ENCODE peak calls at places on chromosome 9, in nine cellular contexts. E is neural progenitor cell, N is IMR-90, R is ovary, J is PC-3, M is foreskin keratinocyte, F is cardiac muscle cell, V is dorsolateral prefrontal cortex, Y is fibroblast of lung. L is an unnamed sample.

GRCh38 chr9:133714606-133715294 is 23.4 kb downstream of the SARDH start:
- DNase-seq in E (no peak), R (peak), M (no peak), J (peak), N (peak), F (peak), Y (peak), V (no peak), L (no peak)

GRCh38 chr9:85298434-85298833 is 443.3 kb downstream of the AGTPBP1 start:
- DNase-seq in R (no peak), V (no peak), Y (no peak), M (no peak), J (no peak), N (no peak), E (no peak), F (no peak), L (no peak)

GRCh38 chr9:94800424-94801117 is 74.1 kb downstream of the AOPEP start:
- DNase-seq in E (no peak), Y (no peak), N (peak), F (no peak), R (no peak), M (no peak), V (no peak), J (no peak), L (no peak)

GRCh38 chr9:115106001-115106400 is 12.0 kb downstream of the TNC start:
- DNase-seq in J (peak), E (no peak), F (no peak), V (no peak), Y (peak), R (no peak), N (peak), M (no peak), L (no peak)

GRCh38 chr9:112970939-112971338 is 41.1 kb downstream of the ZNF883 start:
- DNase-seq in R (no peak), N (no peak), V (no peak), E (no peak), Y (peak), J (peak), F (no peak), M (no peak), L (no peak)

GRCh38 chr9:136228107-136228875 is 17.3 kb downstream of the QSOX2 start:
- DNase-seq in J (peak), V (no peak), M (peak), N (peak), Y (peak), F (no peak), R (no peak), E (no peak), L (peak)

GRCh38 chr9:121658166-121658565 is 6.7 kb downstream of the DAB2IP start:
- DNase-seq in E (no peak), Y (no peak), M (no peak), N (no peak), V (peak), J (no peak), R (no peak), F (no peak), L (no peak)

GRCh38 chr9:38182321-38182720 is 113.3 kb upstream of the SHB start:
- DNase-seq in Y (no peak), R (no peak), N (no peak), M (no peak), F (peak), J (no peak), E (no peak), V (no peak), L (no peak)

GRCh38 chr9:76379494-76379893 is 14.7 kb downstream of the RFK start:
- DNase-seq in R (no peak), Y (no peak), J (peak), V (no peak), N (no peak), E (no peak), M (peak), F (no peak), L (no peak)

GRCh38 chr9:115989816-115990215 is 163.8 kb upstream of the PAPPA start:
- DNase-seq in V (no peak), Y (no peak), N (no peak), J (no peak), E (no peak), F (no peak), R (no peak), M (no peak), L (no peak)

GRCh38 chr9:18347381-18348084 is 126.4 kb upstream of the ADAMTSL1 start:
- DNase-seq in Y (no peak), F (no peak), V (no peak), R (no peak), J (no peak), M (no peak), E (no peak), N (no peak), L (no peak)

GRCh38 chr9:98807811-98808195 is 333 bp downstream of the GALNT12 start:
- DNase-seq in J (no peak), N (no peak), V (no peak), R (no peak), Y (no peak), M (no peak), E (peak), F (no peak), L (no peak)

GRCh38 chr9:134433101-134433500 is 106.8 kb downstream of the RXRA start:
- DNase-seq in Y (peak), R (no peak), M (no peak), J (peak), N (peak), E (no peak), V (no peak), F (no peak), L (no peak)

GRCh38 chr9:86720893-86721698 is 226.2 kb downstream of the GAS1 start:
- DNase-seq in N (no peak), E (no peak), F (no peak), R (no peak), V (no peak), J (peak), Y (no peak), M (peak), L (no peak)

GRCh38 chr9:7910426-7911015 is 110.9 kb upstream of the DMAC1 start:
- DNase-seq in E (no peak), V (no peak), J (no peak), R (no peak), N (no peak), M (no peak), F (no peak), Y (no peak), L (no peak)

GRCh38 chr9:134469041-134469875 is 143.0 kb downstream of the RXRA start:
- DNase-seq in F (no peak), E (no peak), N (no peak), M (no peak), Y (peak), J (no peak), V (no peak), R (peak), L (no peak)

GRCh38 chr9:127194881-127195713 is 69.5 kb upstream of the GARNL3 start:
- DNase-seq in N (peak), M (peak), E (no peak), V (no peak), J (peak), Y (no peak), R (no peak), F (no peak), L (no peak)

GRCh38 chr9:125126019-125126746 is 17.1 kb downstream of the SCAI start:
- DNase-seq in M (peak), E (no peak), V (peak), J (peak), F (peak), N (peak), Y (peak), R (peak), L (peak)

GRCh38 chr9:38682713-38683112 is 37.2 kb downstream of the FAM240B start:
- DNase-seq in Y (peak), E (peak), R (no peak), J (peak), M (peak), V (no peak), F (no peak), N (peak), L (peak)

GRCh38 chr9:121616356-121616755 is 35.1 kb upstream of the DAB2IP start:
- DNase-seq in N (no peak), R (no peak), F (no peak), Y (no peak), M (no peak), J (no peak), E (no peak), V (no peak), L (no peak)

GRCh38 chr9:20701058-20701457 is 17.0 kb downstream of the FOCAD start:
- DNase-seq in E (no peak), J (no peak), V (no peak), M (no peak), Y (no peak), F (peak), N (no peak), R (no peak), L (no peak)

GRCh38 chr9:95740217-95741004 is 135.1 kb upstream of the ERCC6L2 start:
- DNase-seq in R (no peak), V (no peak), E (no peak), J (no peak), M (no peak), Y (no peak), N (no peak), F (no peak), L (no peak)

GRCh38 chr9:89854715-89855475 is 250.1 kb downstream of the GADD45G start:
- DNase-seq in Y (no peak), V (no peak), M (no peak), R (no peak), E (no peak), N (no peak), J (no peak), F (no peak), L (no peak)

GRCh38 chr9:81032831-81033230 is 656.5 kb downstream of the TLE1 start:
- DNase-seq in J (no peak), N (peak), E (no peak), F (no peak), V (no peak), M (no peak), Y (peak), R (no peak), L (no peak)

GRCh38 chr9:123335227-123335985 is 20.6 kb upstream of the CRB2 start:
- DNase-seq in Y (peak), V (peak), F (peak), R (no peak), E (peak), N (peak), J (no peak), M (no peak), L (peak)

GRCh38 chr9:135131488-135131887 is 44.0 kb downstream of the OLFM1 start:
- DNase-seq in M (no peak), N (no peak), Y (no peak), V (no peak), F (no peak), E (no peak), R (no peak), J (no peak), L (no peak)

GRCh38 chr9:79611091-79611614 is 39.4 kb downstream of the TLE4 start:
- DNase-seq in N (peak), Y (peak), V (no peak), J (peak), M (peak), R (no peak), E (peak), F (no peak), L (peak)

GRCh38 chr9:93990448-93990847 is 35.3 kb upstream of the BARX1 start:
- DNase-seq in E (no peak), V (no peak), R (no peak), Y (no peak), F (no peak), M (no peak), J (no peak), N (no peak), L (no peak)

GRCh38 chr9:88747768-88748167 is 212.8 kb downstream of the NXNL2 start:
- DNase-seq in E (no peak), N (peak), V (no peak), Y (peak), R (no peak), M (peak), F (no peak), J (peak), L (no peak)

GRCh38 chr9:38484076-38484637 is 59.9 kb upstream of the IGFBPL1 start:
- DNase-seq in J (no peak), R (no peak), Y (no peak), N (no peak), F (no peak), V (no peak), M (no peak), E (no peak), L (no peak)

GRCh38 chr9:37775216-37775919 is 9.5 kb downstream of the EXOSC3 start:
- DNase-seq in Y (no peak), F (no peak), E (no peak), N (peak), M (no peak), R (no peak), V (no peak), J (peak), L (no peak)

GRCh38 chr9:97535771-97536170 is 34.3 kb downstream of the TMOD1 start:
- DNase-seq in R (no peak), Y (no peak), M (no peak), J (no peak), E (no peak), F (no peak), V (no peak), N (no peak), L (no peak)

GRCh38 chr9:114930063-114930812 is at the start of gene TNFSF8:
- DNase-seq in F (no peak), M (no peak), R (no peak), V (no peak), Y (no peak), E (no peak), N (no peak), J (no peak), L (no peak)

GRCh38 chr9:86718373-86718772 is 228.9 kb downstream of the GAS1 start:
- DNase-seq in J (no peak), F (no peak), V (no peak), N (no peak), Y (no peak), E (no peak), R (no peak), M (no peak), L (no peak)

GRCh38 chr9:26292943-26293342 is 599.7 kb downstream of the CAAP1 start:
- DNase-seq in J (peak), R (no peak), F (no peak), E (peak), M (no peak), Y (no peak), N (peak), V (no peak), L (no peak)

GRCh38 chr9:113992276-113992951 is 85.7 kb downstream of the AMBP start:
- DNase-seq in N (no peak), F (no peak), M (no peak), E (no peak), R (no peak), Y (no peak), V (peak), J (no peak), L (no peak)

GRCh38 chr9:115118471-115119156 is 657 bp upstream of the TNC start:
- DNase-seq in Y (peak), E (peak), R (no peak), J (peak), V (peak), N (peak), F (peak), M (peak), L (peak)

GRCh38 chr9:112751059-112751795 is 667 bp downstream of the SNX30 start:
- DNase-seq in V (peak), J (peak), F (peak), E (peak), M (no peak), R (peak), N (peak), Y (peak), L (peak)

GRCh38 chr9:13487498-13487897 is 208.0 kb upstream of the MPDZ start:
- DNase-seq in R (no peak), J (no peak), F (no peak), N (no peak), M (no peak), E (no peak), V (no peak), Y (no peak), L (no peak)
- TF ChIP-seq CTCF in R (no peak), J (no peak), F (no peak), N (no peak), M (no peak), E (no peak), V (no peak), Y (no peak), L (no peak)

GRCh38 chr9:131258698-131259431 is 17.4 kb downstream of the FAM78A start:
- DNase-seq in E (no peak), R (no peak), M (no peak), J (no peak), F (no peak), Y (no peak), N (no peak), V (no peak), L (no peak)

GRCh38 chr9:131259432-131259885 is 16.9 kb downstream of the FAM78A start:
- DNase-seq in M (no peak), N (no peak), E (no peak), J (no peak), V (no peak), Y (no peak), R (no peak), F (no peak), L (no peak)

GRCh38 chr9:131260751-131261452 is 15.4 kb downstream of the FAM78A start:
- DNase-seq in Y (no peak), J (no peak), E (no peak), R (no peak), N (no peak), F (no peak), M (no peak), V (no peak), L (no peak)

GRCh38 chr9:131258186-131258585 is 18.1 kb downstream of the FAM78A start:
- DNase-seq in M (no peak), E (no peak), Y (no peak), F (no peak), J (no peak), V (no peak), N (no peak), R (no peak), L (no peak)

DNA sequence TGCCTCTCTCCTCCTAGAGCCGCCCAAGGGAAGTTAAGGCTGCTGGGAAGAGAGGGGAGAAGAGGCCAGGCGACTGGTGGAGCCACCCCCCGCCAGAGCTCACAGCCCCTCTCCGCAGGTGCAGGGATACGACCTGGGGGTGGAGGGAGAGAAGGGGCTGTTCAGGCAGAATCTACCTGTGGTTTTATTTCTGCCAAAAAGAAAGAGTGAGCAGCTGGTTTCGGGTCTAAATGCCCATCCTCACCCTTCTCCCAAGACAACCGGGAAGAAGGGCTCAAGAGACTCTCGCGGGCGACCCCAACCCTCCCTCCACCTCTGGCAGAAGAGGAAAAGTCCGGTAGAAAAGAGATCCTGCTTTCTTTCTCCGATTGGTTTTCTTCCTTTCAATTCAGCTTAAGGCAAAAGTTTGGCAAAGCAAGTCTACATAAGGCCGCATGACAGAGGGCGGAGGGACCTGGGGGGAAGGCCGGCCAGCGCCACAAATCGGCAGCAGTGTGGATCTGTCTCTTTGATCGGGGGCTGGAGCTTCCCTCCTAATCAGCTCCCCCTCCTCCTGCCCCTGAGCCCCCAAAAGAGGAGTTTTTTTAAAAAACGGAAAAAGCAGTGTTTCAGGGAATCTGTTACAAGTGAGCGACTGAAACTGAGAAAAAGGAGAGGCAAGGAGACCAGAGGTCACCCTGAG is 16.3 kb downstream of the FAM78A start:
- DNase-seq in J (no peak), N (no peak), V (no peak), M (no peak), E (no peak), F (no peak), R (no peak), Y (no peak), L (no peak)
- H3K27ac ChIP-seq in J (no peak), N (no peak), V (no peak), M (no peak), E (no peak), F (peak), R (no peak), Y (no peak), L (no peak)

GRCh38 chr9:22112870-22113846 is 104.1 kb upstream of the CDKN2B start:
- DNase-seq in R (no peak), E (no peak), V (no peak), Y (no peak), N (no peak), M (no peak), J (no peak), F (no peak), L (no peak)

GRCh38 chr9:22108581-22109370 is 99.7 kb upstream of the CDKN2B start:
- DNase-seq in M (no peak), J (no peak), E (no peak), R (no peak), N (peak), Y (no peak), V (no peak), F (peak), L (no peak)

GRCh38 chr9:22114956-22115355 is 105.9 kb upstream of the CDKN2B start:
- DNase-seq in J (peak), F (no peak), N (peak), V (no peak), E (no peak), Y (no peak), R (no peak), M (no peak), L (no peak)

GRCh38 chr9:22111176-22111870 is 102.2 kb upstream of the CDKN2B start:
- DNase-seq in J (no peak), V (no peak), E (no peak), N (peak), M (no peak), R (no peak), F (no peak), Y (no peak), L (no peak)

GRCh38 chr9:22111871-22112247 is 102.8 kb upstream of the CDKN2B start:
- DNase-seq in J (peak), N (peak), E (no peak), V (no peak), Y (peak), R (no peak), F (no peak), M (no peak), L (peak)
- TF ChIP-seq CTCF in J (no peak), N (no peak), E (no peak), V (no peak), Y (no peak), R (no peak), F (no peak), M (no peak), L (no peak)

GRCh38 chr9:109906766-109907382 is 126.9 kb downstream of the PALM2AKAP2 start:
- DNase-seq in E (no peak), V (no peak), F (peak), J (peak), M (no peak), N (peak), R (no peak), Y (peak), L (no peak)

GRCh38 chr9:109901191-109901590 is 121.2 kb downstream of the PALM2AKAP2 start:
- DNase-seq in N (peak), F (no peak), M (no peak), J (no peak), E (no peak), Y (no peak), V (no peak), R (no peak), L (no peak)

GRCh38 chr9:109905472-109905871 is 125.5 kb downstream of the PALM2AKAP2 start:
- DNase-seq in N (no peak), M (no peak), V (no peak), Y (no peak), E (no peak), R (no peak), F (no peak), J (no peak), L (no peak)

GRCh38 chr9:109904666-109905065 is 124.7 kb downstream of the PALM2AKAP2 start:
- DNase-seq in E (no peak), V (no peak), M (no peak), J (no peak), N (no peak), F (no peak), Y (no peak), R (no peak), L (no peak)

GRCh38 chr9:109903515-109904138 is 123.6 kb downstream of the PALM2AKAP2 start:
- DNase-seq in M (no peak), F (peak), E (peak), V (peak), R (peak), Y (peak), N (peak), J (peak), L (no peak)
- H3K27ac ChIP-seq in M (no peak), F (peak), E (no peak), V (no peak), R (no peak), Y (no peak), N (no peak), J (no peak), L (no peak)

DNA sequence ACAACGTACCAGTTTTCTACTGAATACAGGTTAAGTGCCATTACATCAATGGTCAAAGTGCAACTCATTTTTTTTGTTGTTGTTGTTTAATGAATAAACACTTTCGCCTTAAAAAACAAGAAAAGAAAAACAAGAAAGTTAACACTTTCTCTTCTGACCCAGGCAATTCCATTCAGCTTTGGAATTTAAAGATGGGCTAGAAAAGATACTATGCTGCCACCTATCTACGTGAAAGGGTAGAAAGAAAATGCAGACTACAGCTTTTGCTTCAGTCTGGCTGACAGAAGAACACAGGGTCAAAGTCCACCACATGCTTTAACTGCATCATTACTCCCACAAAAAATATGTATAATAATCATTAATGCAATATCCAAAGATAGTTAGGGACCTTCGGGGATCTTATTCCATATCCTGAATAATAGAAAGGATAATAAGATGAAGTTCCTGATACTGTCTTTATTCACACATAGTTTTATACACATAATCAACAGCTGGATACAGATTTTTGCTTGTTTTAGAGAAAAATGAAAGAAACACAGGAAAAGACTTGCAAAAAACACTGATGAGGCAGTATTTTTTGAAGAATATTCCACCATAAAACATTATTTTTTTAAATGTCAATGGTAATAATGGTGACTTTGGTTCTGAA is 40.4 kb downstream of the ZDHHC21 start:
- DNase-seq in Y (peak), R (no peak), F (peak), V (no peak), N (peak), E (peak), J (peak), M (peak), L (no peak)
- TF ChIP-seq CTCF in Y (peak), R (no peak), F (peak), V (peak), N (peak), E (peak), J (peak), M (peak), L (peak)